ENCODE peak calls at places on chromosome 18, in ten cellular contexts. F, L, I, Y, N, G, C, K, V and M are unnamed samples.

GRCh38 chr18:54233228-54233625 is 8.8 kb upstream of the MBD2 start:
- DNase-seq in V (no peak), K (no peak), I (no peak), N (no peak), C (no peak), F (no peak), G (no peak), L (no peak), Y (peak), M (peak)

GRCh38 chr18:6743988-6744387 is 14.5 kb downstream of the ARHGAP28 start:
- DNase-seq in V (no peak), I (no peak), L (no peak), G (no peak), N (no peak), K (no peak), C (no peak), F (no peak), Y (no peak), M (no peak)

GRCh38 chr18:10291568-10291981 is 162.9 kb upstream of the APCDD1 start:
- DNase-seq in K (no peak), Y (peak), C (no peak), L (no peak), F (no peak), I (no peak), N (no peak), V (no peak), G (no peak), M (no peak)

GRCh38 chr18:7946724-7947377 is 379.7 kb downstream of the PTPRM start:
- DNase-seq in K (peak), V (peak), I (no peak), F (no peak), C (peak), G (peak), N (peak), L (peak), Y (peak), M (no peak)

GRCh38 chr18:63970803-63971191 is 916 bp downstream of the SERPINB8 start:
- DNase-seq in K (no peak), C (peak), Y (peak), F (no peak), V (peak), G (no peak), I (peak), N (no peak), L (no peak), M (no peak)

GRCh38 chr18:48826271-48826670 is 124.5 kb downstream of the SMAD7 start:
- DNase-seq in Y (no peak), G (no peak), F (no peak), C (no peak), K (no peak), N (no peak), I (peak), V (peak), L (no peak), M (no peak)

GRCh38 chr18:50273203-50274043 is 7.1 kb upstream of the CFAP53 start:
- DNase-seq in I (no peak), L (no peak), V (no peak), N (no peak), Y (no peak), K (no peak), G (no peak), C (no peak), F (no peak), M (no peak)

GRCh38 chr18:75304678-75305557 is 94.3 kb downstream of the TSHZ1 start:
- DNase-seq in N (no peak), V (no peak), C (no peak), G (no peak), Y (no peak), K (no peak), F (no peak), L (no peak), I (no peak), M (no peak)

GRCh38 chr18:80175451-80176235 is 66.6 kb downstream of the ADNP2 start:
- DNase-seq in L (peak), C (no peak), I (no peak), Y (no peak), G (no peak), N (peak), F (peak), V (no peak), K (no peak), M (no peak)

GRCh38 chr18:13649397-13650252 is 76.7 kb downstream of the FAM210A start:
- DNase-seq in I (no peak), L (no peak), K (no peak), Y (no peak), G (no peak), F (peak), V (no peak), C (no peak), N (no peak), M (no peak)

GRCh38 chr18:77065221-77065981 is 67.2 kb downstream of the MBP start:
- DNase-seq in V (no peak), I (no peak), K (no peak), F (peak), L (peak), C (no peak), Y (peak), N (peak), G (no peak), M (no peak)